ENCODE peak calls at places on chromosomes 2 and 18, in six cellular contexts. V is GM23248; P is HS-5; Q is activated CD4-positive, alpha-beta T cell treated with anti-CD3 and anti-CD28 coated beads, Interleukin-2, amount 50 U/mL, for 4 hours; O is CD8-positive, alpha-beta T cell; R is HT1080. X is an unnamed sample.

GRCh38 chr2:70005752-70006446 is 44.5 kb upstream of the ASPRV1 start:
- DNase-seq in V (no peak), P (no peak), Q (no peak), O (no peak), R (no peak), X (no peak)

GRCh38 chr18:38458673-38459072 is 893.1 kb upstream of the CELF4 start:
- DNase-seq in V (no peak), P (no peak), Q (no peak), O (no peak), R (no peak), X (no peak)

GRCh38 chr2:126634273-126634861 is 21.6 kb upstream of the GYPC start:
- DNase-seq in V (peak), P (no peak), Q (peak), O (no peak), R (no peak), X (peak)

GRCh38 chr2:45007356-45007755 is 1.9 kb downstream of the SIX2 start:
- DNase-seq in V (no peak), P (no peak), Q (no peak), O (no peak), R (no peak), X (no peak)

GRCh38 chr2:237612527-237613357 is 14.6 kb upstream of the LRRFIP1 start:
- DNase-seq in V (no peak), P (no peak), Q (no peak), O (no peak), R (no peak), X (no peak)

GRCh38 chr2:210459925-210460862 is 16.4 kb downstream of the LANCL1 start:
- DNase-seq in V (no peak), P (no peak), Q (no peak), O (no peak), R (no peak), X (no peak)

GRCh38 chr2:55901322-55901721 is 22.3 kb downstream of the EFEMP1 start:
- DNase-seq in V (peak), P (no peak), Q (no peak), O (no peak), R (peak), X (peak)

GRCh38 chr2:10210336-10210735 is 87.8 kb downstream of the RRM2 start:
- DNase-seq in V (no peak), P (no peak), Q (no peak), O (no peak), R (no peak), X (no peak)

GRCh38 chr2:104929663-104930062 is 75.7 kb downstream of the POU3F3 start:
- DNase-seq in V (no peak), P (no peak), Q (no peak), O (no peak), R (no peak), X (no peak)

GRCh38 chr2:172834881-172835280 is 99.2 kb downstream of the RAPGEF4 start:
- DNase-seq in V (no peak), P (no peak), Q (no peak), O (no peak), R (no peak), X (no peak)

GRCh38 chr2:181738074-181738473 is 57.8 kb upstream of the NEUROD1 start:
- DNase-seq in V (peak), P (no peak), Q (no peak), O (no peak), R (peak), X (peak)

GRCh38 chr2:102253140-102253752 is 58.1 kb upstream of the IL1RL1 start:
- DNase-seq in V (no peak), P (no peak), Q (no peak), O (no peak), R (no peak), X (peak)

GRCh38 chr2:216777637-216778273 is 82.1 kb downstream of the TNP1 start:
- DNase-seq in V (peak), P (peak), Q (no peak), O (no peak), R (peak), X (peak)

GRCh38 chr2:82993631-82994030 is 1465.4 kb downstream of the SUCLG1 start:
- DNase-seq in V (no peak), P (peak), Q (no peak), O (no peak), R (peak), X (peak)

GRCh38 chr2:168749264-168749663 is 53.2 kb upstream of the NOSTRIN start:
- DNase-seq in V (no peak), P (no peak), Q (no peak), O (no peak), R (no peak), X (no peak)

GRCh38 chr2:120177011-120177621 is 46.1 kb downstream of the TMEM185B start:
- DNase-seq in V (no peak), P (no peak), Q (peak), O (peak), R (no peak), X (peak)

GRCh38 chr2:210558708-210559107 is 2.3 kb downstream of the CPS1 start:
- DNase-seq in V (peak), P (no peak), Q (no peak), O (no peak), R (no peak), X (peak)

GRCh38 chr2:46068604-46069003 is 228.6 kb upstream of the EPAS1 start:
- DNase-seq in V (no peak), P (no peak), Q (no peak), O (no peak), R (no peak), X (no peak)

GRCh38 chr2:43077876-43078275 is 148.5 kb downstream of the ZFP36L2 start:
- DNase-seq in V (no peak), P (no peak), Q (no peak), O (no peak), R (no peak), X (no peak)